ENCODE peak calls at places on chromosomes 12 and 14, in five cellular contexts. B, E, G, S and C are unnamed samples.

GRCh38 chr12:52232233-52232915 is 669 bp upstream of the KRT7 start:
- DNase-seq in B (no peak), E (no peak), G (no peak), S (no peak), C (peak; percentile 21)

GRCh38 chr12:71746983-71747611 is 7.6 kb upstream of the RAB21 start:
- DNase-seq in B (no peak), E (peak; percentile 64), G (peak; percentile 45), S (peak; percentile 49), C (peak; percentile 35)

GRCh38 chr12:632102-632696 is 31.0 kb downstream of the NINJ2 start:
- DNase-seq in B (no peak), E (peak; percentile 93), G (no peak), S (no peak), C (no peak)

GRCh38 chr12:49633703-49634311 is 10.4 kb downstream of the PRPF40B start:
- DNase-seq in B (no peak), E (no peak), G (no peak), S (no peak), C (no peak)

GRCh38 chr12:50546441-50547318 is 41.9 kb downstream of the DIP2B start:
- DNase-seq in B (no peak), E (no peak), G (no peak), S (no peak), C (no peak)

GRCh38 chr12:19186722-19187661 is 57.5 kb downstream of the PLEKHA5 start:
- DNase-seq in B (no peak), E (peak; percentile 50), G (no peak), S (peak; percentile 18), C (peak; percentile 18)

GRCh38 chr12:18886962-18887361 is 149.0 kb downstream of the CAPZA3 start:
- DNase-seq in B (no peak), E (no peak), G (no peak), S (no peak), C (no peak)

GRCh38 chr12:120368789-120369475 is at the start of gene MSI1:
- DNase-seq in B (no peak), E (peak; percentile 64), G (peak; percentile 54), S (no peak), C (no peak)

GRCh38 chr12:11976005-11976404 is 94.7 kb upstream of the BCL2L14 start:
- DNase-seq in B (no peak), E (no peak), G (no peak), S (no peak), C (no peak)

GRCh38 chr14:25394356-25394755 is 344.4 kb upstream of the STXBP6 start:
- DNase-seq in B (peak; percentile 34), E (no peak), G (no peak), S (no peak), C (no peak)

GRCh38 chr12:11545438-11546330 is 103.8 kb upstream of the ETV6 start:
- DNase-seq in B (no peak), E (no peak), G (no peak), S (peak; percentile 68), C (peak; percentile 73)

GRCh38 chr12:1922075-1922709 is 3.7 kb upstream of the CACNA2D4 start:
- DNase-seq in B (no peak), E (no peak), G (peak; percentile 54), S (no peak), C (peak; percentile 35)

GRCh38 chr12:12736759-12737676 is 19.9 kb downstream of the CDKN1B start:
- DNase-seq in B (no peak), E (peak; percentile 47), G (peak; percentile 51), S (no peak), C (peak; percentile 61)

GRCh38 chr14:25122188-25122587 is 72.2 kb upstream of the STXBP6 start:
- DNase-seq in B (no peak), E (no peak), G (no peak), S (no peak), C (no peak)

GRCh38 chr12:65955418-65955817 is 131.1 kb downstream of the HMGA2 start:
- DNase-seq in B (no peak), E (no peak), G (no peak), S (no peak), C (no peak)

GRCh38 chr12:49341777-49342065 is 4.7 kb upstream of the C1QL4 start:
- DNase-seq in B (no peak), E (no peak), G (no peak), S (no peak), C (peak; percentile 26)

GRCh38 chr12:93135286-93136239 is 206.5 kb upstream of the EEA1 start:
- DNase-seq in B (no peak), E (no peak), G (no peak), S (no peak), C (no peak)

GRCh38 chr12:87196329-87196728 is 832.9 kb downstream of the C12orf50 start:
- DNase-seq in B (no peak), E (no peak), G (no peak), S (no peak), C (no peak)

GRCh38 chr12:12273291-12273957 is 6.6 kb upstream of the LRP6 start:
- DNase-seq in B (no peak), E (no peak), G (no peak), S (no peak), C (no peak)

GRCh38 chr12:83092101-83092500 is 405.4 kb downstream of the TMTC2 start:
- DNase-seq in B (no peak), E (no peak), G (no peak), S (no peak), C (no peak)

GRCh38 chr14:89027097-89027740 is 202.8 kb downstream of the TTC8 start:
- DNase-seq in B (peak; percentile 55), E (peak; percentile 72), G (peak; percentile 66), S (peak; percentile 88), C (peak; percentile 92)

GRCh38 chr14:80475074-80475473 is 263.8 kb upstream of the DIO2 start:
- DNase-seq in B (no peak), E (no peak), G (no peak), S (no peak), C (no peak)

GRCh38 chr14:69643430-69644200 is 32.2 kb downstream of the SUSD6 start:
- DNase-seq in B (peak; percentile 40), E (no peak), G (peak; percentile 91), S (no peak), C (no peak)

GRCh38 chr14:35986219-35986573 is 160.1 kb downstream of the BRMS1L start:
- DNase-seq in B (no peak), E (no peak), G (no peak), S (no peak), C (no peak)

GRCh38 chr14:106556665-106557289 is 1030.4 kb downstream of the TMEM121 start:
- DNase-seq in B (peak; percentile 37), E (peak; percentile 82), G (peak; percentile 79), S (peak; percentile 45), C (peak; percentile 37)

GRCh38 chr12:39920647-39921046 is 185.2 kb downstream of the SLC2A13 start:
- DNase-seq in B (no peak), E (no peak), G (no peak), S (no peak), C (no peak)

GRCh38 chr14:93269341-93270068 is 62.4 kb downstream of the UBR7 start:
- DNase-seq in B (no peak), E (no peak), G (no peak), S (no peak), C (no peak)

GRCh38 chr12:8829621-8830020 is 7.2 kb downstream of the A2ML1 start:
- DNase-seq in B (no peak), E (no peak), G (no peak), S (no peak), C (no peak)

GRCh38 chr12:4431436-4431835 is 14.2 kb downstream of the FGF6 start:
- DNase-seq in B (no peak), E (no peak), G (no peak), S (no peak), C (no peak)

GRCh38 chr12:124510301-124510970 is 57.0 kb downstream of the NCOR2 start:
- DNase-seq in B (no peak), E (no peak), G (peak; percentile 59), S (no peak), C (no peak)
- TF ChIP-seq CTCF in B (peak; percentile 15), E (no peak), G (no peak), S (no peak), C (no peak)

GRCh38 chr12:96720363-96720705 is 186.7 kb upstream of the NEDD1 start:
- DNase-seq in B (no peak), E (peak; percentile 35), G (peak; percentile 19), S (peak; percentile 38), C (peak; percentile 36)
- TF ChIP-seq CTCF in B (no peak), E (peak; percentile 20), G (no peak), S (no peak), C (no peak)

DNA sequence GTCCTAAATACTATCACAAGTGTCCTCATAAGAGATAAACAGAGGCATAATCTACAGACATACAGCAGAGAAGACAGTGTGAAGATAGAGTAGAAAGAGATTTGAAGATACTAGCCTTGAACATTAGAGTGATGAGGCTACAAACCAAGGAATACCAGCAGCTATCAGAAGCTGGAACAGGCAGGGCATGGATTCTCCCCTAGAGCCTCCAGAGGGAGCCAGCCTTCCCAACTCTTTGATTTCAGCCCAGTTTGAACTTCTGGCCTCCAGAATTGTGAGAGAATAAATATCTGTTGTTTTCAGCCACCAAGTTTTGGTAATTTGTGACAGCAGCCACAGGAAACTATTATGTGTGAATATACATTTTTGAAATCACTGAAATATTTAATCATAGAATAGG is 47.2 kb downstream of the CCDC91 start:
- DNase-seq in B (no peak), E (peak; percentile 33), G (no peak), S (no peak), C (no peak)
- TF ChIP-seq CTCF in B (no peak), E (peak; percentile 43), G (no peak), S (no peak), C (no peak)

GRCh38 chr12:75528272-75528671 is 16.9 kb upstream of the KRR1 start:
- DNase-seq in B (no peak), E (no peak), G (no peak), S (no peak), C (no peak)

GRCh38 chr12:75529826-75530225 is 18.4 kb upstream of the KRR1 start:
- DNase-seq in B (no peak), E (no peak), G (no peak), S (no peak), C (no peak)

GRCh38 chr12:75526655-75527511 is 15.5 kb upstream of the KRR1 start:
- DNase-seq in B (no peak), E (peak; percentile 37), G (no peak), S (peak; percentile 45), C (peak; percentile 46)

GRCh38 chr12:75528692-75529091 is 17.3 kb upstream of the KRR1 start:
- DNase-seq in B (no peak), E (no peak), G (no peak), S (no peak), C (no peak)

DNA sequence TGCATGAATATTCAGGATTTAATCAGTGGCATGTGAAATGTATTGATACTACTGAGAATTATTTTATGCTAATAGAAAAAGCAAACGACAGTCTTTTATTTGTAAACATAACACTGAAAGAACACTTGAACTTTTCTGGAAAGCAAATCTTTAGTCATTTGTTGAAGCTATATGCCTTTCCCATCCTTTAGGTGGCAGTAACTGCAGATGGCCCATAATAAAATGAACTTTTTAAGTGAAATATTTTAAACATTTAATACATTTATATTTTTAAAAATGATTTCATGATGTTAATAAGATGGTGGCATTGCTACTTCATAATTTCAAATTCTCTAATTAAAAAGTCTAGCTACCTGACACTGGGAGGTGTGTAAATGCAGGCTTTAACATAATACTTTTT is 13.9 kb upstream of the KRR1 start:
- DNase-seq in B (no peak), E (no peak), G (no peak), S (no peak), C (no peak)
- TF ChIP-seq CTCF in B (no peak), E (peak; percentile 12), G (no peak), S (no peak), C (no peak)

GRCh38 chr14:23551266-23552028 is at the start of gene ZFHX2:
- DNase-seq in B (peak; percentile 87), E (peak; percentile 87), G (peak; percentile 90), S (peak; percentile 87), C (peak; percentile 90)
- TF ChIP-seq CTCF in B (no peak), E (no peak), G (no peak), S (no peak), C (no peak)